ENCODE peak calls at places on chromosomes 11 and 22, in ten cellular contexts. A is HCT116, T is heart left ventricle, Z is IMR-90, L is tibial nerve, M is transverse colon, O is right lobe of liver, Q is uterus, S is H1, C is Peyer's patch. F is an unnamed sample.

GRCh38 chr11:103085758-103086365 is 6.1 kb downstream of the DCUN1D5 start:
- DNase-seq in O (no peak), A (no peak), T (no peak), Z (peak), Q (no peak), S (no peak), C (no peak), M (no peak), L (no peak), F (no peak)

GRCh38 chr11:77267910-77268309 is 33.6 kb downstream of the GDPD4 start:
- DNase-seq in A (no peak), L (no peak), S (no peak), O (no peak), Z (peak), C (no peak), M (no peak), Q (no peak), T (no peak), F (no peak)

GRCh38 chr11:129434641-129435498 is 59.2 kb downstream of the BARX2 start:
- DNase-seq in T (no peak), Z (no peak), L (no peak), Q (no peak), O (no peak), C (no peak), S (no peak), A (no peak), M (no peak), F (no peak)

GRCh38 chr11:123568367-123568870 is 86.0 kb downstream of the SCN3B start:
- DNase-seq in L (no peak), T (no peak), O (no peak), S (no peak), Z (no peak), M (no peak), Q (no peak), C (no peak), A (no peak), F (no peak)

GRCh38 chr22:22506736-22507135 is 1.8 kb downstream of the ZNF280B start:
- DNase-seq in T (no peak), O (no peak), S (no peak), C (no peak), A (no peak), L (no peak), Z (no peak), Q (no peak), M (no peak), F (no peak)

GRCh38 chr11:133661867-133662266 is 129.6 kb upstream of the OPCML start:
- DNase-seq in A (no peak), T (no peak), Z (no peak), S (no peak), L (no peak), Q (no peak), M (no peak), C (no peak), O (no peak), F (no peak)

GRCh38 chr11:59678118-59678812 is 9.4 kb upstream of the PATL1 start:
- DNase-seq in T (no peak), S (no peak), C (no peak), O (no peak), M (no peak), L (no peak), A (no peak), Q (no peak), Z (no peak), F (no peak)

GRCh38 chr22:35397095-35397904 is 2.6 kb upstream of the MCM5 start:
- DNase-seq in M (no peak), S (no peak), Q (no peak), O (peak), A (no peak), Z (peak), C (no peak), L (no peak), T (no peak), F (no peak)

GRCh38 chr11:96109265-96110030 is 185.5 kb upstream of the MTMR2 start:
- DNase-seq in M (no peak), Z (peak), A (no peak), S (no peak), T (no peak), L (no peak), O (no peak), C (no peak), Q (no peak), F (no peak)

GRCh38 chr11:34855021-34855753 is 61.0 kb downstream of the APIP start:
- DNase-seq in O (no peak), S (no peak), Q (no peak), L (peak), Z (no peak), C (no peak), M (peak), A (no peak), T (no peak), F (no peak)

GRCh38 chr22:43376765-43377485 is 33.8 kb upstream of the SCUBE1 start:
- DNase-seq in O (no peak), L (no peak), S (no peak), T (no peak), M (peak), Z (no peak), C (no peak), Q (no peak), A (no peak), F (no peak)

GRCh38 chr22:27782065-27782464 is 19.5 kb downstream of the MN1 start:
- DNase-seq in O (no peak), L (no peak), Q (no peak), T (no peak), Z (no peak), M (no peak), A (no peak), S (no peak), C (no peak), F (no peak)

GRCh38 chr11:107716884-107717532 is 5.2 kb upstream of the SLN start:
- DNase-seq in T (no peak), Q (no peak), A (no peak), C (no peak), O (no peak), M (no peak), L (no peak), Z (no peak), S (no peak), F (no peak)

GRCh38 chr11:33445761-33446161 is 188.6 kb downstream of the HIPK3 start:
- DNase-seq in C (no peak), Z (peak), T (no peak), M (no peak), S (no peak), L (no peak), O (no peak), A (no peak), Q (no peak), F (no peak)

DNA sequence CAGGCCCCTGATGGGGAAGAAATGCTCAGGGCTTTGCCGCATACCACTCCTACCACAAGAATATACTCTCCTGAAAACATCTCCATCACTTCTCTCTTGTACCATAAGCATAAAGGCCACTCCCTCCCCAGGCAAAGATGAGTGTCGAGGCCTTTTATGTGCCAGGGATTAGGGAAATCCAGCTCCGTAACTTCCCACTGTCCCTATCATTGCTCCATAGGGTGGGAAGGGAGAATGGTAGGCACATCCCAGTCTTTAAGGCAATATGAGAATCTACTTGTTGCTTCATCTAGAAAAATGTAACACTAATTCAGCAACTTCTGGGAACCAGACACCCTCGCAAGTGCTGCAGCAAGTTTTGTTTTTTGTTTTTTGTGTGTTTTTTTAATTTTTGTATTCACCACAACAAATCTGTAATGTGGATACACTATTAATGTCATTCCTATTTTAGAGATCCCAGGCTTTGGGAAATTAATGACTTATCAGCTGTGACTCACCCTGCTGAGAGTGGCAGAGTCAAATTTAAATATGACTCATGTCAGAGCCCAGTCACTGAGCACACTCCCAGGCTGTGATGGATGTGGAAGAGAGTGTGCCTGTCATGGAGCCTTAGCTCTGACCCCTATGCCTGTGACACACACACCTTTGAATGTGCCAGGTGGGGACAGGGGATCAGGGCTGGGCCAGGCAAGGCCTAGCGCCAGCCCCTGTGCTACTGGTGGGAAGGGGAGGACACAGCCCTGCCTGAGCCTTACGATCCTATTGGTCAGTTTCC is 23.4 kb downstream of the PANX1 start:
- DNase-seq in O (peak), Q (no peak), S (no peak), A (peak), T (peak), L (no peak), C (no peak), Z (peak), M (no peak), F (peak)
- H3K27ac ChIP-seq in O (peak), Q (no peak), S (no peak), A (peak), T (peak), L (peak), C (no peak), Z (peak), M (no peak), F (no peak)

GRCh38 chr11:69109101-69109500 is 46.6 kb upstream of the SMIM38 start:
- DNase-seq in Q (no peak), S (no peak), A (no peak), M (no peak), T (no peak), C (no peak), Z (no peak), O (no peak), L (no peak), F (no peak)

GRCh38 chr11:69108559-69108958 is 47.2 kb upstream of the SMIM38 start:
- DNase-seq in T (no peak), C (no peak), S (no peak), L (no peak), Z (no peak), O (no peak), A (no peak), M (no peak), Q (no peak), F (no peak)

GRCh38 chr11:69108030-69108429 is 47.7 kb upstream of the SMIM38 start:
- DNase-seq in M (no peak), O (peak), C (no peak), S (no peak), A (no peak), L (no peak), Q (no peak), Z (no peak), T (no peak), F (no peak)

GRCh38 chr11:69111578-69112247 is 44.0 kb upstream of the SMIM38 start:
- DNase-seq in Z (no peak), S (no peak), M (no peak), T (no peak), C (no peak), L (no peak), A (no peak), O (no peak), Q (no peak), F (no peak)

GRCh38 chr11:69110451-69110850 is 45.3 kb upstream of the SMIM38 start:
- DNase-seq in Q (no peak), M (no peak), C (no peak), L (no peak), O (no peak), A (no peak), S (no peak), Z (no peak), T (no peak), F (no peak)
- TF ChIP-seq POLR2A in Q (no peak), M (no peak), C (no peak), L (no peak), O (no peak), A (no peak), S (no peak), Z (no peak), T (no peak), F (no peak)

GRCh38 chr11:117911694-117912093 is 17.5 kb downstream of the TMPRSS13 start:
- DNase-seq in M (no peak), S (no peak), L (no peak), C (no peak), O (no peak), Q (no peak), Z (no peak), T (no peak), A (no peak), F (no peak)

GRCh38 chr11:117910525-117910924 is 18.7 kb downstream of the TMPRSS13 start:
- DNase-seq in L (no peak), S (no peak), O (no peak), A (no peak), C (peak), Z (no peak), Q (peak), M (no peak), T (no peak), F (no peak)

GRCh38 chr11:117909611-117910382 is 19.4 kb downstream of the TMPRSS13 start:
- DNase-seq in Z (no peak), C (peak), A (no peak), Q (peak), O (no peak), L (no peak), S (no peak), M (no peak), T (no peak), F (peak)

GRCh38 chr11:117912497-117912896 is 16.7 kb downstream of the TMPRSS13 start:
- DNase-seq in Q (no peak), C (no peak), A (no peak), S (no peak), Z (no peak), O (no peak), M (no peak), T (no peak), L (no peak), F (no peak)

GRCh38 chr11:117910941-117911630 is 18.1 kb downstream of the TMPRSS13 start:
- DNase-seq in L (no peak), T (no peak), Z (no peak), S (no peak), M (no peak), O (no peak), C (no peak), A (no peak), Q (peak), F (no peak)
- H3K4me3 ChIP-seq in L (no peak), T (no peak), Z (no peak), S (no peak), M (no peak), O (no peak), C (no peak), A (no peak), Q (no peak), F (no peak)

DNA sequence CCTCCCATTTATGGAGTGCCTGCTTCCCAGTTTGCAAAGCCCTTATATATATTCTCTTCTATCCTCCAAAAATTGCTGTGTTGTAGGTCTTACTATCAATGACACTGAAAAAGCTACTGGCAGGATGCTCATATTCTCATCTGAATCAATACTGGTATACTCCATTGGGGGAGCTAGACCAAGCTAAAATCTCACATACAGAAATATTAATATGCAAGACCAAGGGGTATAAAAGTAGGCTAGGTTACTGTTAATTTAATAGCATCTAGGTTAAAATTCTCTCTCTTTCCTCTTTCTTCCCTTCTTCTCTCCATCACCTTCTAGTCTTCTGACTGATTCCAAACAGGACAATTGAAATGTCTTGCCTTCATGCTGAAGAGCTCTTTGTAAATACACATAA is 17.1 kb upstream of the BDNF start:
- DNase-seq in C (no peak), O (no peak), A (no peak), L (no peak), Q (no peak), M (no peak), T (no peak), S (no peak), Z (no peak), F (no peak)
- H3K27ac ChIP-seq in C (no peak), O (no peak), A (peak), L (no peak), Q (no peak), M (no peak), T (no peak), S (no peak), Z (peak), F (no peak)

DNA sequence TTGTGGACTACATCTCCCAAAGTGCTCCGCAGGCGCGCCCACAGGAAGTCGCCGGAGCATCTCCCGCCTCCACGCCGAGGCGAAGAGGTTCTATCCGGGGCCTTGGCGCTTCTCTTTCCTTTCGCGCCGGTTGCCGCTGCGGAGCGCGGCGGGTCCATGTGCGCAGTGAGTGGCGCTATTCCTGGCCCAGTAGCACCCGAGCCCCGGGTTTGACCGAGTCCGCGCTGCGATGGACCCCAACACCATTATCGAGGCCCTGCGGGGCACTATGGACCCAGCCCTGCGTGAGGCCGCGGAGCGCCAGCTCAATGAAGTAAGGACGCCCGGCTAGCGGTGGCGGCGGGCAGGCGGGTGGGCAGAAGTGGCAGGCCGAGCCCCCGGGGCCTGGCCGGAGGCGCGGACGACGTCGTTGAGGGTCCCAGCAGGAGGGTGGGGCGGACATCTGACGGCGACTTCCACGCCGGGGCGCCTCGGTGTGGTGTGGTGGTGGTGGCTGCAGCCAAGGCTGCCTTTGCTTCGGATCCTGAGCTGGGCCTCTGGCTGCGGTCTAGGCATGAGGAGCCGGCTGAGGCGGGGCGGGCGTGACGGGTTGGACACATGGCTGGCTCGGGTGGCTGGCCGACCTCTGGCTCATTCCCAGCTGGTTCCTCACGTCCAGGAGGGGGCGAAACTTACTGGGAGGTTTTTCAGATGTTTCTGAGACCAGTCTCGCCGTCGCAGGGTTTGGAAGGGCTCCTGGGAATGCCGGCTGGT is at the start of gene IPO7:
- DNase-seq in C (peak), O (peak), M (peak), T (peak), S (peak), Z (peak), A (peak), L (peak), Q (peak), F (peak)
- TF ChIP-seq POLR2A in C (peak), O (peak), M (peak), T (no peak), S (peak), Z (peak), A (peak), L (peak), Q (peak), F (peak)